ENCODE peak calls at places on chromosomes 1 and 21, in nine cellular contexts. One of them, this sample, is unnamed.

GRCh38 chr21:27329255-27329851 is 362.5 kb upstream of the ADAMTS5 start:
- DNase-seq in body of pancreas: no peak
- DNase-seq in sciatic nerve: no peak
- DNase-seq in HEK293T: no peak
- DNase-seq in T-helper 9 cell: no peak
- DNase-seq in CD4-positive, CD25-positive, alpha-beta regulatory T cell: no peak
- DNase-seq in HFFc6: no peak
- DNase-seq in naive thymus-derived CD8-positive, alpha-beta T cell: no peak
- DNase-seq in stimulated activated CD4-positive, alpha-beta T cell treated with anti-CD3 and anti-CD28 coated beads, Interleukin-15, amount 100 ng/mL, for 1 hour: no peak
- DNase-seq in this sample: no peak

GRCh38 chr1:6634278-6635052 is 9.8 kb downstream of the THAP3 start:
- DNase-seq in sciatic nerve: peak; percentile 71
- DNase-seq in naive thymus-derived CD8-positive, alpha-beta T cell: peak; percentile 29
- DNase-seq in stimulated activated CD4-positive, alpha-beta T cell treated with anti-CD3 and anti-CD28 coated beads, Interleukin-15, amount 100 ng/mL, for 1 hour: peak; percentile 41
- DNase-seq in body of pancreas: peak; percentile 77
- DNase-seq in HEK293T: peak; percentile 54
- DNase-seq in HFFc6: no peak
- DNase-seq in CD4-positive, CD25-positive, alpha-beta regulatory T cell: peak; percentile 42
- DNase-seq in T-helper 9 cell: no peak
- DNase-seq in this sample: no peak

GRCh38 chr1:202798260-202798659 is 10.0 kb downstream of the KDM5B start:
- DNase-seq in sciatic nerve: no peak
- DNase-seq in HFFc6: no peak
- DNase-seq in body of pancreas: no peak
- DNase-seq in T-helper 9 cell: no peak
- DNase-seq in stimulated activated CD4-positive, alpha-beta T cell treated with anti-CD3 and anti-CD28 coated beads, Interleukin-15, amount 100 ng/mL, for 1 hour: no peak
- DNase-seq in naive thymus-derived CD8-positive, alpha-beta T cell: no peak
- DNase-seq in CD4-positive, CD25-positive, alpha-beta regulatory T cell: no peak
- DNase-seq in HEK293T: no peak
- DNase-seq in this sample: no peak

GRCh38 chr1:35745124-35745730 is 24.6 kb downstream of the CLSPN start:
- DNase-seq in CD4-positive, CD25-positive, alpha-beta regulatory T cell: no peak
- DNase-seq in HEK293T: no peak
- DNase-seq in naive thymus-derived CD8-positive, alpha-beta T cell: no peak
- DNase-seq in HFFc6: no peak
- DNase-seq in T-helper 9 cell: no peak
- DNase-seq in body of pancreas: no peak
- DNase-seq in sciatic nerve: no peak
- DNase-seq in stimulated activated CD4-positive, alpha-beta T cell treated with anti-CD3 and anti-CD28 coated beads, Interleukin-15, amount 100 ng/mL, for 1 hour: no peak
- DNase-seq in this sample: no peak

GRCh38 chr1:16293568-16293967 is 56.6 kb upstream of the CPLANE2 start:
- DNase-seq in CD4-positive, CD25-positive, alpha-beta regulatory T cell: no peak
- DNase-seq in T-helper 9 cell: no peak
- DNase-seq in stimulated activated CD4-positive, alpha-beta T cell treated with anti-CD3 and anti-CD28 coated beads, Interleukin-15, amount 100 ng/mL, for 1 hour: no peak
- DNase-seq in naive thymus-derived CD8-positive, alpha-beta T cell: no peak
- DNase-seq in HFFc6: no peak
- DNase-seq in HEK293T: no peak
- DNase-seq in sciatic nerve: no peak
- DNase-seq in body of pancreas: no peak
- DNase-seq in this sample: no peak

GRCh38 chr21:44294391-44295162 is 5.3 kb upstream of the PFKL start:
- DNase-seq in sciatic nerve: peak; percentile 92
- DNase-seq in HEK293T: no peak
- DNase-seq in T-helper 9 cell: no peak
- DNase-seq in HFFc6: peak; percentile 8
- DNase-seq in CD4-positive, CD25-positive, alpha-beta regulatory T cell: no peak
- DNase-seq in stimulated activated CD4-positive, alpha-beta T cell treated with anti-CD3 and anti-CD28 coated beads, Interleukin-15, amount 100 ng/mL, for 1 hour: no peak
- DNase-seq in body of pancreas: peak; percentile 46
- DNase-seq in naive thymus-derived CD8-positive, alpha-beta T cell: no peak
- DNase-seq in this sample: peak; percentile 33

GRCh38 chr1:66168919-66169725 is 364.8 kb upstream of the SGIP1 start:
- DNase-seq in HFFc6: no peak
- DNase-seq in stimulated activated CD4-positive, alpha-beta T cell treated with anti-CD3 and anti-CD28 coated beads, Interleukin-15, amount 100 ng/mL, for 1 hour: no peak
- DNase-seq in naive thymus-derived CD8-positive, alpha-beta T cell: no peak
- DNase-seq in body of pancreas: no peak
- DNase-seq in T-helper 9 cell: no peak
- DNase-seq in HEK293T: no peak
- DNase-seq in sciatic nerve: no peak
- DNase-seq in CD4-positive, CD25-positive, alpha-beta regulatory T cell: peak; percentile 30
- DNase-seq in this sample: peak; percentile 6

GRCh38 chr1:197775282-197776262 is at the start of gene DENND1B:
- DNase-seq in T-helper 9 cell: peak; percentile 75
- DNase-seq in sciatic nerve: peak; percentile 80
- DNase-seq in body of pancreas: peak; percentile 83
- DNase-seq in HEK293T: peak; percentile 65
- DNase-seq in stimulated activated CD4-positive, alpha-beta T cell treated with anti-CD3 and anti-CD28 coated beads, Interleukin-15, amount 100 ng/mL, for 1 hour: peak; percentile 66
- DNase-seq in HFFc6: peak; percentile 21
- DNase-seq in CD4-positive, CD25-positive, alpha-beta regulatory T cell: peak; percentile 93
- DNase-seq in naive thymus-derived CD8-positive, alpha-beta T cell: peak; percentile 76
- DNase-seq in this sample: peak; percentile 82

GRCh38 chr1:2148691-2149090 is 45.9 kb downstream of the FAAP20 start:
- DNase-seq in sciatic nerve: no peak
- DNase-seq in HEK293T: no peak
- DNase-seq in T-helper 9 cell: peak; percentile 51
- DNase-seq in HFFc6: no peak
- DNase-seq in CD4-positive, CD25-positive, alpha-beta regulatory T cell: peak; percentile 80
- DNase-seq in naive thymus-derived CD8-positive, alpha-beta T cell: no peak
- DNase-seq in stimulated activated CD4-positive, alpha-beta T cell treated with anti-CD3 and anti-CD28 coated beads, Interleukin-15, amount 100 ng/mL, for 1 hour: no peak
- DNase-seq in body of pancreas: no peak
- DNase-seq in this sample: peak; percentile 76

GRCh38 chr1:16063921-16064320 is 9.5 kb downstream of the FAM131C start:
- DNase-seq in body of pancreas: no peak
- DNase-seq in HFFc6: no peak
- DNase-seq in sciatic nerve: no peak
- DNase-seq in stimulated activated CD4-positive, alpha-beta T cell treated with anti-CD3 and anti-CD28 coated beads, Interleukin-15, amount 100 ng/mL, for 1 hour: no peak
- DNase-seq in naive thymus-derived CD8-positive, alpha-beta T cell: no peak
- DNase-seq in CD4-positive, CD25-positive, alpha-beta regulatory T cell: no peak
- DNase-seq in T-helper 9 cell: no peak
- DNase-seq in HEK293T: no peak
- DNase-seq in this sample: no peak

GRCh38 chr1:248825573-248825908 is 174 bp downstream of the SH3BP5L start:
- DNase-seq in CD4-positive, CD25-positive, alpha-beta regulatory T cell: no peak
- DNase-seq in body of pancreas: no peak
- DNase-seq in HFFc6: no peak
- DNase-seq in HEK293T: no peak
- DNase-seq in sciatic nerve: no peak
- DNase-seq in naive thymus-derived CD8-positive, alpha-beta T cell: no peak
- DNase-seq in stimulated activated CD4-positive, alpha-beta T cell treated with anti-CD3 and anti-CD28 coated beads, Interleukin-15, amount 100 ng/mL, for 1 hour: no peak
- DNase-seq in T-helper 9 cell: no peak
- DNase-seq in this sample: no peak